ENCODE peak calls at places on chromosomes 3 and 15, in seven cellular contexts. E is endodermal cell, L is hepatocyte, K is cardiac muscle cell, A is fibroblast of pulmonary artery, Q is astrocyte of the spinal cord, M is heart right ventricle. G is an unnamed sample.

GRCh38 chr15:70244978-70245542 is 147.3 kb upstream of the TLE3 start:
- DNase-seq in K (no peak), Q (no peak), A (no peak), L (no peak), E (peak; percentile 13), M (no peak), G (no peak)

GRCh38 chr3:141235661-141236171 is 4.1 kb downstream of the PXYLP1 start:
- DNase-seq in L (peak; percentile 56), K (peak; percentile 10), Q (no peak), A (no peak), E (no peak), M (no peak), G (no peak)

GRCh38 chr3:195258449-195259145 is 12.4 kb downstream of the XXYLT1 start:
- DNase-seq in Q (no peak), K (no peak), E (peak; percentile 74), A (no peak), L (no peak), M (no peak), G (peak; percentile 45)

GRCh38 chr3:50165388-50166308 is 10.5 kb downstream of the SEMA3F start:
- DNase-seq in K (no peak), A (peak; percentile 51), L (no peak), M (peak; percentile 44), Q (peak; percentile 56), E (peak; percentile 69), G (no peak)

GRCh38 chr15:25965326-25965725 is 102.2 kb upstream of the ATP10A start:
- DNase-seq in M (no peak), A (no peak), Q (no peak), L (no peak), K (no peak), E (no peak), G (no peak)

GRCh38 chr3:45688194-45688881 is 858 bp upstream of the SACM1L start:
- DNase-seq in A (no peak), Q (no peak), M (no peak), K (peak; percentile 70), L (peak; percentile 61), E (peak; percentile 87), G (peak; percentile 28)

GRCh38 chr3:179196700-179197099 is 48.5 kb downstream of the PIK3CA start:
- DNase-seq in M (no peak), L (no peak), E (no peak), A (no peak), K (no peak), Q (no peak), G (no peak)

GRCh38 chr15:63070681-63071129 is 28.2 kb downstream of the TPM1 start:
- DNase-seq in E (no peak), Q (peak; percentile 45), A (peak; percentile 50), L (no peak), M (no peak), K (no peak), G (no peak)

DNA sequence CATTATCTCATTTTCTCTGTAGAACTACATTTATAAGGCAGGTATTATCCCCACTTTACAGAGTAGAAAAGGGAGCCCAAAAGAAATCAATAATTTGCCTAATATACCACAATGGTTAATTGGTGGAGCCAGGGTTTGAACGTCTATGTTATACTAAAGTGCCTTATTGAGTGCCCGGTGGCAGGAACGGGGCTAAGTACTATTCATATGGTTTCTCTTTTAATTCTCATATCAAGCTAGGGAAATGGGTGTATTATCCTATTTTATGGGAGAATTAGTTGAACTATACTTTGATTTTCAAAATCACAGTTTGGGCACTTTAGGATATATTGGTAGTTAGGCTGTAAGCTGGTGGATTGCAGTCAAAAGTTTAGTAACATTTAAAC is 1.5 kb downstream of the CEP97 start:
- DNase-seq in Q (no peak), A (no peak), K (no peak), E (no peak), M (no peak), L (no peak), G (no peak)
- H3K4me3 ChIP-seq in Q (peak overlapping the region; percentile 86), A (peak overlapping the region; percentile 98), K (peak overlapping the region; percentile 61), E (peak overlapping the region; percentile 93), M (peak overlapping the region; percentile 54), L (peak overlapping the region; percentile 89), G (peak overlapping the region; percentile 84)

DNA sequence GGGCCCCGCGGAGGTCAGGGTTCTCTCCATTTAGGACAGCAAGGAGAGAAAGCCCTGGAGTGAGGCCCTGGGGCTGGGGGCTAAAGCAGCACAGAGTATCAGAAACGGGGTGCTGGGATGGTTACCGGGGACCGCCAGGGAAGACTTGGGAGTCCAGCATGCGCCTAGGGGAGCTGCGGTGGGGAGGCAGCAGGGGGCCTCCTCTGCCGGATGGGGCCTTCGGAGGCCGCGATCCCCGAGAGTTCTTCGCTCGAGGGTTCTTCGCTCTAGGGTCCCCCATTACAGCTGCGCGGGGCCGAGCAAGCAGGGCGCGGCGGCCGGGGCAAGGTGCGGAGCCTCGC is 515 bp upstream of the APBA2 start:
- DNase-seq in Q (no peak), M (no peak), K (no peak), E (no peak), L (no peak), A (no peak), G (no peak)
- H3K4me3 ChIP-seq in Q (peak overlapping the region; percentile 50), M (peak overlapping the region; percentile 33), K (peak overlapping the region; percentile 85), E (peak overlapping the region; percentile 66), L (peak overlapping the region; percentile 67), A (peak overlapping the region; percentile 58), G (peak overlapping the region; percentile 64)

DNA sequence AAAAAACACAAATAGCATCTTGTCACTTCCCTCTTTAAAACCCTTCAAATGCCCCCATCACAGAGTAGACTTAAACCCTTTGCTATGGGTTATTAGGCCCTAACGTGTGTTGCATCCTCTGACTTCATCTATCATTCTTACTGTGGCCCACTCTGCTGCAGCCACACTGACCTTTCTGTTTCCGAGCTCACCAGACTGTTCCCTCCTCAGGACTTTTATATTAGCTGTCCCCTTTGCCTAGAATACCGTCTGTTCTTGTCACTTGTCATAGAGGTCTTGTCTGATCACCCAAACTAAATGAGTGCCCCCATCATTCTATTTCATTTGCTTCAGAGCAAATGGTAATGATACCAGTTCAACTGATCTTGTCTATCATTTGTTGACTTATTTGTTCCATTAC is 877 bp upstream of the FEM1B start:
- DNase-seq in K (no peak), Q (no peak), M (no peak), A (no peak), L (no peak), E (no peak), G (no peak)
- H3K4me3 ChIP-seq in K (peak overlapping the region; percentile 70), Q (peak overlapping the region; percentile 85), M (peak overlapping the region; percentile 65), A (peak overlapping the region; percentile 92), L (peak overlapping the region; percentile 80), E (peak overlapping the region; percentile 98), G (peak overlapping the region; percentile 94)

DNA sequence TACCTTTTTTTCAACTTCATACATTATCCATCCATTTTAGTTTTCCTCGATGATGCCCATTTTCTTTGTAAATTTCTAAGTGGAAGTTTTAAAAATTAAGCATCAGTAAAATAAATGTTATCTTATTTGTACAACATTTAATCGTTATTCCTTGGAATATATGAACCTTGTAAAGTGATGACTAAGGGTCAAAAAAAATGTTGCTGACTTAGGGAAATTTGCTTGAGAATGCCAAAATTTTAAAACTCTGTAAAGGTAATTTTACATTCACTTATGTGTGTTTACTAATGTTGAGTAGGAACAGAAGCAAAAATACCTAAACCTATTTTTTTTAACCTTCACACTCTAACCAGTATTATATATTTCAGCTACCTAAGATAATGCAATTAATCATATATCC is 917.1 kb downstream of the VGLL3 start:
- DNase-seq in M (no peak), K (no peak), L (no peak), E (no peak), A (no peak), Q (no peak), G (no peak)
- H3K4me3 ChIP-seq in M (no peak overlapping the region), K (no peak overlapping the region), L (no peak overlapping the region), E (no peak overlapping the region), A (no peak overlapping the region), Q (no peak overlapping the region), G (no peak overlapping the region)

G was measured in choroid plexus epithelial cell.